ENCODE peak calls at places on chromosome 11, in four cellular contexts. V is T1000; E is right cardiac atrium; I is activated CD4-positive, CD25-positive, alpha-beta regulatory T cell. M is an unnamed sample.
A peak's percentile ranks its signal among the peaks of the same experiment; 100 is the strongest.

GRCh38 chr11:117712530-117712929 is 84.5 kb downstream of the DSCAML1 start:
- DNase-seq in V (no peak), E (no peak), I (no peak), M (no peak)

GRCh38 chr11:96827164-96827563 is 437.4 kb downstream of the JRKL start:
- DNase-seq in V (no peak), E (no peak), I (no peak), M (no peak)

GRCh38 chr11:128905345-128906184 is 14.4 kb downstream of the KCNJ5 start:
- DNase-seq in V (no peak), E (peak; percentile 60), I (no peak), M (peak; percentile 72)

GRCh38 chr11:91932151-91932821 is 292.3 kb upstream of the FAT3 start:
- DNase-seq in V (no peak), E (no peak), I (no peak), M (no peak)

GRCh38 chr11:43779306-43779705 is 98.8 kb downstream of the HSD17B12 start:
- DNase-seq in V (no peak), E (no peak), I (no peak), M (no peak)

GRCh38 chr11:78902771-78903507 is 328.3 kb upstream of the NARS2 start:
- DNase-seq in V (no peak), E (no peak), I (no peak), M (no peak)

GRCh38 chr11:78782725-78783124 is 208.1 kb upstream of the NARS2 start:
- DNase-seq in V (no peak), E (no peak), I (no peak), M (no peak)

GRCh38 chr11:27349919-27350318 is 13.1 kb downstream of the CCDC34 start:
- DNase-seq in V (no peak), E (no peak), I (no peak), M (no peak)

GRCh38 chr11:63764201-63764711 is 4.3 kb downstream of the ZFTA start:
- DNase-seq in V (no peak), E (peak; percentile 80), I (no peak), M (no peak)

GRCh38 chr11:7793233-7793632 is 3.5 kb downstream of the OR5P2 start:
- DNase-seq in V (no peak), E (no peak), I (no peak), M (peak; percentile 24)

GRCh38 chr11:46948378-46949131 is 12.0 kb downstream of the CSTPP1 start:
- DNase-seq in V (peak; percentile 9), E (no peak), I (no peak), M (peak; percentile 84)

GRCh38 chr11:110763249-110764011 is 51.2 kb upstream of the ARHGAP20 start:
- DNase-seq in V (peak; percentile 33), E (peak; percentile 48), I (no peak), M (no peak)

GRCh38 chr11:129141748-129142475 is 50.2 kb downstream of the ARHGAP32 start:
- DNase-seq in V (no peak), E (peak; percentile 45), I (no peak), M (no peak)

GRCh38 chr11:123351375-123351774 is 78.7 kb upstream of the GRAMD1B start:
- DNase-seq in V (no peak), E (peak; percentile 77), I (no peak), M (no peak)

GRCh38 chr11:86515297-86516094 is 140.8 kb downstream of the CCDC81 start:
- DNase-seq in V (peak; percentile 43), E (no peak), I (no peak), M (peak; percentile 83)

GRCh38 chr11:845872-846271 is 3.2 kb downstream of the TSPAN4 start:
- DNase-seq in V (peak; percentile 22), E (peak; percentile 79), I (no peak), M (no peak)

GRCh38 chr11:132026746-132027145 is 656.3 kb downstream of the NTM start:
- DNase-seq in V (no peak), E (no peak), I (no peak), M (no peak)

GRCh38 chr11:117295438-117296137 is 4.4 kb downstream of the BACE1-AS start:
- DNase-seq in V (no peak), E (no peak), I (no peak), M (no peak)

GRCh38 chr11:116857936-116858335 is 20.5 kb upstream of the APOA1 start:
- DNase-seq in V (no peak), E (no peak), I (no peak), M (no peak)

GRCh38 chr11:18204220-18204619 is 31.6 kb downstream of the MRGPRX4 start:
- DNase-seq in V (no peak), E (no peak), I (no peak), M (no peak)

GRCh38 chr11:12461516-12461915 is 84.1 kb downstream of the PARVA start:
- DNase-seq in V (no peak), E (no peak), I (no peak), M (peak; percentile 19)

GRCh38 chr11:7278314-7278917 is 26.7 kb downstream of the SYT9 start:
- DNase-seq in V (no peak), E (no peak), I (no peak), M (peak; percentile 64)

GRCh38 chr11:67649634-67650540 is 643 bp downstream of the ACY3 start:
- DNase-seq in V (no peak), E (no peak), I (no peak), M (no peak)

GRCh38 chr11:65927904-65928397 is 8.7 kb downstream of the DRAP1 start:
- DNase-seq in V (no peak), E (peak; percentile 57), I (peak; percentile 24), M (no peak)

GRCh38 chr11:29019960-29020683 is 911.9 kb downstream of the METTL15 start:
- DNase-seq in V (no peak), E (no peak), I (no peak), M (peak; percentile 44)

GRCh38 chr11:120807414-120808150 is 216.3 kb upstream of the TBCEL start:
- DNase-seq in V (peak; percentile 63), E (no peak), I (no peak), M (peak; percentile 40)

GRCh38 chr11:96538104-96538503 is 148.3 kb downstream of the JRKL start:
- DNase-seq in V (no peak), E (no peak), I (no peak), M (no peak)

GRCh38 chr11:111123463-111124398 is 121.8 kb upstream of the POU2AF2 start:
- DNase-seq in V (no peak), E (peak; percentile 36), I (no peak), M (peak; percentile 48)

GRCh38 chr11:69919659-69920499 is 100.7 kb upstream of the FGF3 start:
- DNase-seq in V (no peak), E (peak; percentile 32), I (no peak), M (no peak)

GRCh38 chr11:125773516-125773915 is 5.1 kb downstream of the PATE2 start:
- DNase-seq in V (no peak), E (no peak), I (no peak), M (peak; percentile 5)

GRCh38 chr11:110430267-110431211 is 791 bp downstream of the FDX1 start:
- DNase-seq in V (no peak), E (no peak), I (no peak), M (peak; percentile 57)

M was measured in epithelial cell of esophagus.